ENCODE peak calls at places on chromosomes 13 and 19, in six cellular contexts. N is amygdala; B is NCI-H1092 treated with DMSO at 0.1 percent for 48 hours; Q is SW480; L is activated CD8-positive, alpha-beta memory T cell treated with anti-CD3 and anti-CD28 coated beads for 1 hour; G is NCI-H460. V is an unnamed sample.

GRCh38 chr19:50568321-50569022 is at the start of gene LRRC4B:
- DNase-seq in G (no peak), N (peak), L (no peak), Q (no peak), B (no peak), V (no peak)

GRCh38 chr19:12733369-12733896 is 1.1 kb downstream of the TRIR start:
- DNase-seq in B (no peak), Q (peak), N (no peak), L (no peak), G (no peak), V (no peak)

GRCh38 chr13:40352385-40352778 is 314.1 kb downstream of the FOXO1 start:
- DNase-seq in B (no peak), L (no peak), N (peak), G (no peak), Q (no peak), V (peak)

GRCh38 chr13:105144936-105145335 is 1390.5 kb downstream of the EFNB2 start:
- DNase-seq in L (no peak), Q (no peak), N (no peak), G (no peak), B (no peak), V (no peak)

GRCh38 chr13:48403151-48403631 is 9.7 kb downstream of the LPAR6 start:
- DNase-seq in Q (no peak), G (no peak), L (no peak), B (no peak), N (no peak), V (no peak)

GRCh38 chr19:2309734-2310362 is 1.9 kb upstream of the LINGO3 start:
- DNase-seq in B (peak), L (no peak), N (no peak), Q (peak), G (no peak), V (peak)

GRCh38 chr19:56270676-56271075 is 1.9 kb upstream of the EDDM13 start:
- DNase-seq in B (no peak), N (no peak), Q (no peak), G (no peak), L (no peak), V (no peak)

GRCh38 chr19:29019403-29019802 is 193.5 kb downstream of the UQCRFS1 start:
- DNase-seq in B (no peak), N (no peak), Q (no peak), G (no peak), L (no peak), V (no peak)

GRCh38 chr13:46756977-46757376 is 40.0 kb downstream of the ESD start:
- DNase-seq in N (no peak), G (peak), L (no peak), Q (no peak), B (no peak), V (no peak)

GRCh38 chr13:98508280-98509074 is 68.4 kb downstream of the STK24 start:
- DNase-seq in N (no peak), B (no peak), L (no peak), Q (peak), G (peak), V (no peak)

GRCh38 chr19:54470991-54471782 is 1.9 kb downstream of the CDC42EP5 start:
- DNase-seq in Q (peak), G (no peak), L (no peak), N (no peak), B (no peak), V (no peak)

GRCh38 chr19:11052391-11052790 is 36.9 kb upstream of the LDLR start:
- DNase-seq in Q (no peak), B (no peak), G (no peak), N (no peak), L (no peak), V (no peak)

GRCh38 chr19:10669246-10669645 is 15.1 kb downstream of the ILF3 start:
- DNase-seq in B (no peak), Q (no peak), G (no peak), L (no peak), N (no peak), V (no peak)

GRCh38 chr13:106499905-106500304 is 35.6 kb downstream of the EFNB2 start:
- DNase-seq in G (no peak), N (no peak), B (no peak), Q (no peak), L (no peak), V (no peak)

GRCh38 chr19:1624458-1624857 is 19.2 kb upstream of the UQCR11 start:
- DNase-seq in G (peak), Q (no peak), B (no peak), L (peak), N (no peak), V (no peak)

GRCh38 chr13:55517312-55517711 is 1623.4 kb upstream of the PRR20A start:
- DNase-seq in Q (peak), N (no peak), B (no peak), L (no peak), G (no peak), V (no peak)

GRCh38 chr19:29311391-29311790 is 98.4 kb upstream of the UQCRFS1 start:
- DNase-seq in Q (no peak), G (no peak), B (peak), N (no peak), L (no peak), V (peak)

GRCh38 chr19:18999016-18999758 is 34.1 kb downstream of the SUGP2 start:
- DNase-seq in G (no peak), Q (no peak), B (no peak), L (no peak), N (no peak), V (no peak)

GRCh38 chr13:68047889-68048288 is 817.8 kb upstream of the PCDH9 start:
- DNase-seq in B (no peak), Q (no peak), N (no peak), L (no peak), G (no peak), V (no peak)

GRCh38 chr19:57406516-57407123 is 4.3 kb upstream of the ZNF17 start:
- DNase-seq in B (peak), G (no peak), Q (peak), N (no peak), L (peak), V (peak)

GRCh38 chr19:53877361-53877766 is 4.6 kb upstream of the PRKCG start:
- DNase-seq in B (no peak), N (no peak), Q (peak), L (no peak), G (no peak), V (no peak)

GRCh38 chr19:1130801-1131717 is 27.3 kb downstream of the GPX4 start:
- DNase-seq in L (no peak), G (no peak), Q (no peak), B (no peak), N (no peak), V (no peak)

GRCh38 chr19:510606-511100 is 3.4 kb downstream of the TPGS1 start:
- DNase-seq in B (peak), L (peak), G (peak), N (peak), Q (peak), V (peak)

GRCh38 chr19:35315883-35316282 is 13.1 kb upstream of the CD22 start:
- DNase-seq in L (no peak), Q (no peak), G (no peak), N (no peak), B (no peak), V (no peak)

GRCh38 chr13:76425930-76426329 is 460.3 kb downstream of the KCTD12 start:
- DNase-seq in G (no peak), B (no peak), L (no peak), Q (no peak), N (no peak), V (no peak)

GRCh38 chr19:3710265-3710812 is 2.2 kb downstream of the TJP3 start:
- DNase-seq in G (peak), Q (peak), B (peak), N (no peak), L (no peak), V (peak)

GRCh38 chr19:5914358-5914774 is 312 bp downstream of the CAPS start:
- DNase-seq in Q (no peak), L (no peak), B (no peak), N (no peak), G (no peak), V (no peak)

GRCh38 chr13:30039506-30039905 is 189.1 kb upstream of the UBL3 start:
- DNase-seq in L (no peak), B (no peak), N (no peak), G (no peak), Q (no peak), V (no peak)

GRCh38 chr13:48902421-48902820 is 73.3 kb upstream of the FNDC3A start:
- DNase-seq in L (no peak), B (no peak), Q (no peak), N (no peak), G (no peak), V (no peak)

GRCh38 chr19:49502866-49503581 is 6.8 kb downstream of the RPS11 start:
- DNase-seq in Q (peak), N (no peak), G (peak), B (peak), L (no peak), V (no peak)

GRCh38 chr13:85549819-85550218 is 249.4 kb downstream of the SLITRK6 start:
- DNase-seq in N (no peak), B (no peak), L (no peak), G (no peak), Q (no peak), V (no peak)

GRCh38 chr13:111904701-111905608 is 162.0 kb upstream of the SOX1 start:
- DNase-seq in B (no peak), G (no peak), Q (peak), L (no peak), N (no peak), V (no peak)

GRCh38 chr13:39684531-39685137 is 29.2 kb downstream of the COG6 start:
- DNase-seq in N (no peak), B (no peak), L (no peak), Q (peak), G (peak), V (no peak)

GRCh38 chr13:114099191-114099590 is 33.2 kb downstream of the RASA3 start:
- DNase-seq in L (no peak), N (no peak), G (peak), B (peak), Q (peak), V (no peak)

GRCh38 chr13:79475569-79475968 is 5.4 kb upstream of the NDFIP2 start:
- DNase-seq in L (no peak), G (no peak), B (no peak), N (no peak), Q (no peak), V (no peak)

GRCh38 chr19:376111-376470 is 31.5 kb upstream of the MIER2 start:
- DNase-seq in G (no peak), N (no peak), L (no peak), B (no peak), Q (no peak), V (no peak)